ENCODE peak calls at places on chromosome 16, in seven cellular contexts. One of them, this sample, is unnamed.

GRCh38 chr16:12150600-12150999 is 174.1 kb downstream of the SNX29 start:
- DNase-seq in sigmoid colon: no peak
- DNase-seq in psoas muscle: no peak
- DNase-seq in RWPE1: no peak
- DNase-seq in A549: no peak
- DNase-seq in heart left ventricle: no peak
- DNase-seq in ovary: no peak
- DNase-seq in this sample: no peak

GRCh38 chr16:23949630-23950290 is 114.0 kb downstream of the PRKCB start:
- DNase-seq in heart left ventricle: peak
- DNase-seq in A549: no peak
- DNase-seq in sigmoid colon: no peak
- DNase-seq in RWPE1: no peak
- DNase-seq in ovary: no peak
- DNase-seq in psoas muscle: no peak
- DNase-seq in this sample: no peak

GRCh38 chr16:19331794-19332193 is 46.3 kb downstream of the CLEC19A start:
- DNase-seq in psoas muscle: no peak
- DNase-seq in A549: no peak
- DNase-seq in ovary: no peak
- DNase-seq in RWPE1: no peak
- DNase-seq in heart left ventricle: no peak
- DNase-seq in sigmoid colon: no peak
- DNase-seq in this sample: no peak

GRCh38 chr16:57571098-57571497 is 28.7 kb downstream of the ADGRG5 start:
- DNase-seq in A549: no peak
- DNase-seq in ovary: no peak
- DNase-seq in sigmoid colon: no peak
- DNase-seq in heart left ventricle: no peak
- DNase-seq in psoas muscle: no peak
- DNase-seq in RWPE1: no peak
- DNase-seq in this sample: no peak

GRCh38 chr16:70448075-70448474 is 6.3 kb upstream of the FCSK start:
- DNase-seq in A549: no peak
- DNase-seq in psoas muscle: no peak
- DNase-seq in RWPE1: no peak
- DNase-seq in heart left ventricle: no peak
- DNase-seq in ovary: no peak
- DNase-seq in sigmoid colon: no peak
- DNase-seq in this sample: no peak

GRCh38 chr16:83963277-83964119 is 4.5 kb upstream of the NECAB2 start:
- DNase-seq in ovary: no peak
- DNase-seq in sigmoid colon: no peak
- DNase-seq in RWPE1: no peak
- DNase-seq in A549: no peak
- DNase-seq in heart left ventricle: peak
- DNase-seq in psoas muscle: no peak
- DNase-seq in this sample: no peak

GRCh38 chr16:30064746-30065111 is 831 bp upstream of the ALDOA start:
- DNase-seq in heart left ventricle: no peak
- DNase-seq in RWPE1: no peak
- DNase-seq in A549: no peak
- DNase-seq in sigmoid colon: no peak
- DNase-seq in ovary: no peak
- DNase-seq in psoas muscle: no peak
- DNase-seq in this sample: no peak

GRCh38 chr16:87012954-87013938 is 303.9 kb downstream of the C16orf95 start:
- DNase-seq in RWPE1: no peak
- DNase-seq in heart left ventricle: peak
- DNase-seq in ovary: peak
- DNase-seq in psoas muscle: no peak
- DNase-seq in A549: no peak
- DNase-seq in sigmoid colon: no peak
- DNase-seq in this sample: no peak

GRCh38 chr16:57639172-57639571 is 10.7 kb downstream of the ADGRG1 start:
- DNase-seq in RWPE1: no peak
- DNase-seq in psoas muscle: no peak
- DNase-seq in ovary: peak
- DNase-seq in sigmoid colon: no peak
- DNase-seq in heart left ventricle: peak
- DNase-seq in A549: no peak
- DNase-seq in this sample: no peak

GRCh38 chr16:54630284-54630967 is 300.2 kb upstream of the IRX5 start:
- DNase-seq in psoas muscle: no peak
- DNase-seq in sigmoid colon: no peak
- DNase-seq in A549: no peak
- DNase-seq in RWPE1: no peak
- DNase-seq in heart left ventricle: no peak
- DNase-seq in ovary: no peak
- DNase-seq in this sample: no peak

GRCh38 chr16:27465483-27465879 is 63.5 kb downstream of the IL21R start:
- DNase-seq in psoas muscle: no peak
- DNase-seq in ovary: no peak
- DNase-seq in RWPE1: no peak
- DNase-seq in heart left ventricle: no peak
- DNase-seq in sigmoid colon: no peak
- DNase-seq in A549: no peak
- DNase-seq in this sample: no peak

GRCh38 chr16:89502319-89502843 is 5.8 kb upstream of the SPG7 start:
- DNase-seq in psoas muscle: no peak
- DNase-seq in ovary: no peak
- DNase-seq in RWPE1: peak
- DNase-seq in heart left ventricle: no peak
- DNase-seq in sigmoid colon: no peak
- DNase-seq in A549: peak
- DNase-seq in this sample: peak

GRCh38 chr16:86530251-86531192 is 20.2 kb downstream of the FOXF1 start:
- DNase-seq in A549: no peak
- DNase-seq in RWPE1: no peak
- DNase-seq in psoas muscle: no peak
- DNase-seq in sigmoid colon: peak
- DNase-seq in heart left ventricle: no peak
- DNase-seq in ovary: peak
- DNase-seq in this sample: no peak

GRCh38 chr16:74698220-74698619 is 2.4 kb downstream of the MLKL start:
- DNase-seq in ovary: no peak
- DNase-seq in psoas muscle: no peak
- DNase-seq in A549: no peak
- DNase-seq in RWPE1: peak
- DNase-seq in heart left ventricle: no peak
- DNase-seq in sigmoid colon: no peak
- DNase-seq in this sample: no peak

GRCh38 chr16:85052536-85052935 is 24.9 kb downstream of the KIAA0513 start:
- DNase-seq in sigmoid colon: no peak
- DNase-seq in RWPE1: no peak
- DNase-seq in ovary: no peak
- DNase-seq in psoas muscle: peak
- DNase-seq in A549: no peak
- DNase-seq in heart left ventricle: no peak
- DNase-seq in this sample: no peak

GRCh38 chr16:74099530-74099929 is 197.1 kb upstream of the PSMD7 start:
- DNase-seq in RWPE1: no peak
- DNase-seq in sigmoid colon: no peak
- DNase-seq in A549: no peak
- DNase-seq in ovary: no peak
- DNase-seq in heart left ventricle: no peak
- DNase-seq in psoas muscle: no peak
- DNase-seq in this sample: no peak

GRCh38 chr16:23575834-23576233 is 18.3 kb downstream of the UBFD1 start:
- DNase-seq in sigmoid colon: no peak
- DNase-seq in RWPE1: no peak
- DNase-seq in ovary: no peak
- DNase-seq in heart left ventricle: no peak
- DNase-seq in A549: no peak
- DNase-seq in psoas muscle: no peak
- DNase-seq in this sample: no peak

GRCh38 chr16:10552998-10553491 is 27.4 kb downstream of the EMP2 start:
- DNase-seq in heart left ventricle: peak
- DNase-seq in A549: peak
- DNase-seq in ovary: no peak
- DNase-seq in psoas muscle: peak
- DNase-seq in RWPE1: no peak
- DNase-seq in sigmoid colon: no peak
- DNase-seq in this sample: no peak

GRCh38 chr16:27154573-27155521 is 48.5 kb upstream of the KDM8 start:
- DNase-seq in A549: peak
- DNase-seq in psoas muscle: peak
- DNase-seq in RWPE1: peak
- DNase-seq in ovary: peak
- DNase-seq in sigmoid colon: peak
- DNase-seq in heart left ventricle: peak
- DNase-seq in this sample: no peak

GRCh38 chr16:81711609-81712329 is 67.3 kb upstream of the PLCG2 start:
- DNase-seq in psoas muscle: no peak
- DNase-seq in sigmoid colon: peak
- DNase-seq in A549: peak
- DNase-seq in heart left ventricle: no peak
- DNase-seq in ovary: peak
- DNase-seq in RWPE1: peak
- DNase-seq in this sample: peak
- H3K27ac ChIP-seq in psoas muscle: no peak
- H3K27ac ChIP-seq in sigmoid colon: no peak
- H3K27ac ChIP-seq in A549: peak
- H3K27ac ChIP-seq in heart left ventricle: no peak
- H3K27ac ChIP-seq in ovary: peak
- H3K27ac ChIP-seq in RWPE1: peak
- H3K27ac ChIP-seq in this sample: peak

GRCh38 chr16:69313469-69313868 is 2.3 kb downstream of the VPS4A start:
- DNase-seq in psoas muscle: no peak
- DNase-seq in ovary: no peak
- DNase-seq in sigmoid colon: no peak
- DNase-seq in heart left ventricle: no peak
- DNase-seq in RWPE1: no peak
- DNase-seq in A549: no peak
- DNase-seq in this sample: no peak
- H3K27ac ChIP-seq in psoas muscle: peak
- H3K27ac ChIP-seq in ovary: no peak
- H3K27ac ChIP-seq in sigmoid colon: no peak
- H3K27ac ChIP-seq in heart left ventricle: no peak
- H3K27ac ChIP-seq in RWPE1: no peak
- H3K27ac ChIP-seq in A549: no peak
- H3K27ac ChIP-seq in this sample: no peak

DNA sequence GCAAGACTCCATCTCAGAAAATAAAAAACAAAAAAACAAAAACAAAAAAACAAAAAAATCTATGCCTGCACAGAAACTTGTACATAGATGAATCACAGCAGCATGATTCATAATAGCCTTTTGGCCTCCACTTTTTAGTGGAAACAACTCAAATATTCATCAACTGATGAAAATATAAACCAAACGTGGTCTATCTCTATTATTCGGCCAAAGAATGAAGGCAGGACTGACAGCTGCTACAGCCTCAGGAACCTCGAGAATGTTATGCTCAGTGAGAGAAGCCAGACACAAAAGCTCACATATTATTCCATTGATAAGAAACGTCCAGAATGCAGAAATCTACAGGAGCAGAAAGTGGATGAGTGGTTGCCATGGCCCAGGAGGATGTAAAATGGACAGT is 19.8 kb downstream of the PPL start:
- DNase-seq in psoas muscle: no peak
- DNase-seq in A549: no peak
- DNase-seq in heart left ventricle: no peak
- DNase-seq in RWPE1: no peak
- DNase-seq in sigmoid colon: no peak
- DNase-seq in ovary: no peak
- DNase-seq in this sample: no peak
- H3K27ac ChIP-seq in psoas muscle: no peak
- H3K27ac ChIP-seq in A549: no peak
- H3K27ac ChIP-seq in heart left ventricle: no peak
- H3K27ac ChIP-seq in RWPE1: peak
- H3K27ac ChIP-seq in sigmoid colon: peak
- H3K27ac ChIP-seq in ovary: no peak
- H3K27ac ChIP-seq in this sample: peak

DNA sequence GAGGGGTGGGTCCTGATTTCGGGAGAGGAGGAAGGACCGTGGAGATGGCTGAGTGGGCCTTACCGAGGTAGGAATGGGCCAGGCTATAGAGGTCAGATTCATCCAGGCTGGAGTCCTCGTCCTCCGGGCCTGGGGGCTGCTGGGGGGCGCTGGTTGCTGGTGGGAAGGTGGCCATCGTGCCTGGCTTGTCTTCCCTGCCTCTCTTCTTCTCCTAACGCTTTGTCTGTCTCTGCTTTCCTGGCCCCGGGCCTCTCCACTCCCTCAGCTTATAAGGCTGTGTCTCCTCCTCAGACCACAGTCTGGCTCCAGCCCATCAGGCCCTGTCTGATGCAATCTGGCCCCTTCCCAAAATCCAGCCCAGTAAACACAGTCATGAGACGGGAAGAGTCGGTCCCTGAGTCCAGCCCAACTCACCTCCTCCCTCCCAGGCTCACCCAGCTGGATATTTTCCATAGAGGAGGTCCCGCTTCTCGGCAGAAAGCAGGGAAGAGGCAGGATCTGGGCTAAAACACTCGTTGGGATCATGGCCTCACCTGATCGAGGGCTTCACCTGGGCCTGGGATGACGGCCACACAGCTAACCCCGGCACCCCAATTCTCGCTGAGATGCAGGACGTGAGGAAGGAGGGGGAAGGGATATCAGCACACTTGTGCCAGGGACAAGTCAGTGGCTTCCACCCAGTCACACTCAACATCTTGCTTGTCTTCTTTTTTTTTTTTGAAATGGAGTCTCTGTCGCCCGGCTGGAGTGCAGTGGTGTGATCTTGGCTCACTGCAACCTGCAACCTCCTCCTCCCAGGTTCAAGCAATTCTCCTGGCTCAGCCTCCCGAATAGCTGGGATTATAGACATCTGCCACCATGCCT is at the start of gene NUPR1:
- DNase-seq in A549: peak
- DNase-seq in ovary: peak
- DNase-seq in heart left ventricle: peak
- DNase-seq in sigmoid colon: peak
- DNase-seq in RWPE1: peak
- DNase-seq in psoas muscle: peak
- DNase-seq in this sample: peak
- H3K27ac ChIP-seq in A549: peak
- H3K27ac ChIP-seq in ovary: peak
- H3K27ac ChIP-seq in heart left ventricle: peak
- H3K27ac ChIP-seq in sigmoid colon: peak
- H3K27ac ChIP-seq in RWPE1: peak
- H3K27ac ChIP-seq in psoas muscle: peak
- H3K27ac ChIP-seq in this sample: peak

GRCh38 chr16:66904428-66904845 is 14.2 kb downstream of the CDH16 start:
- DNase-seq in ovary: no peak
- DNase-seq in RWPE1: no peak
- DNase-seq in heart left ventricle: no peak
- DNase-seq in sigmoid colon: no peak
- DNase-seq in A549: no peak
- DNase-seq in psoas muscle: peak
- DNase-seq in this sample: no peak
- H3K27ac ChIP-seq in ovary: no peak
- H3K27ac ChIP-seq in RWPE1: no peak
- H3K27ac ChIP-seq in heart left ventricle: peak
- H3K27ac ChIP-seq in sigmoid colon: peak
- H3K27ac ChIP-seq in A549: no peak
- H3K27ac ChIP-seq in psoas muscle: peak
- H3K27ac ChIP-seq in this sample: no peak

GRCh38 chr16:67477960-67478554 is 2.9 kb downstream of the ATP6V0D1 start:
- DNase-seq in psoas muscle: no peak
- DNase-seq in A549: no peak
- DNase-seq in heart left ventricle: no peak
- DNase-seq in ovary: no peak
- DNase-seq in RWPE1: no peak
- DNase-seq in sigmoid colon: no peak
- DNase-seq in this sample: no peak
- H3K27ac ChIP-seq in psoas muscle: no peak
- H3K27ac ChIP-seq in A549: no peak
- H3K27ac ChIP-seq in heart left ventricle: no peak
- H3K27ac ChIP-seq in ovary: no peak
- H3K27ac ChIP-seq in RWPE1: peak
- H3K27ac ChIP-seq in sigmoid colon: no peak
- H3K27ac ChIP-seq in this sample: no peak

This sample was measured in epithelial cell of prostate.